ENCODE peak calls at places on chromosomes 5 and 9, in five cellular contexts. Q, E, K, F and T are unnamed samples. For H3K4me1, the result is how much of the 10 kb centered on the place peaks cover.

GRCh38 chr5:52997424-52997823 is 8.3 kb downstream of the ITGA2 start:
- DNase-seq in Q (peak), F (no peak), K (no peak), E (no peak), T (no peak)

GRCh38 chr5:168592014-168592368 is 12.8 kb upstream of the PANK3 start:
- DNase-seq in K (peak), F (peak), E (no peak), Q (no peak), T (no peak)

GRCh38 chr5:17401509-17402290 is 96.3 kb upstream of the TAF11L2 start:
- DNase-seq in F (no peak), K (no peak), E (peak), Q (no peak), T (no peak)

GRCh38 chr5:42851441-42851840 is 39.7 kb upstream of the SELENOP start:
- DNase-seq in Q (no peak), F (no peak), E (no peak), K (no peak), T (no peak)

GRCh38 chr5:90488791-90489190 is 14.1 kb downstream of the POLR3G start:
- DNase-seq in F (no peak), Q (no peak), K (no peak), E (no peak), T (no peak)

GRCh38 chr5:77155179-77155839 is 55.2 kb upstream of the PDE8B start:
- DNase-seq in K (no peak), Q (no peak), E (no peak), F (no peak), T (no peak)

GRCh38 chr5:15600035-15600434 is 100.1 kb downstream of the FBXL7 start:
- DNase-seq in F (no peak), E (no peak), K (no peak), Q (no peak), T (no peak)

GRCh38 chr5:9627541-9627940 is 2.6 kb downstream of the TAS2R1 start:
- DNase-seq in K (no peak), F (no peak), E (no peak), Q (no peak), T (no peak)

GRCh38 chr5:138468133-138468965 is 3.1 kb downstream of the EGR1 start:
- DNase-seq in K (no peak), F (no peak), Q (no peak), E (no peak), T (no peak)
- TF ChIP-seq POLR2A in K (peak), F (peak), Q (no peak), E (peak), T (peak)

GRCh38 chr5:146007270-146007669 is 70.9 kb downstream of the SH3RF2 start:
- DNase-seq in Q (no peak), F (no peak), K (no peak), E (no peak), T (no peak)
- TF ChIP-seq EP300 in Q (no peak), F (no peak), K (no peak), E (no peak), T (no peak)

DNA sequence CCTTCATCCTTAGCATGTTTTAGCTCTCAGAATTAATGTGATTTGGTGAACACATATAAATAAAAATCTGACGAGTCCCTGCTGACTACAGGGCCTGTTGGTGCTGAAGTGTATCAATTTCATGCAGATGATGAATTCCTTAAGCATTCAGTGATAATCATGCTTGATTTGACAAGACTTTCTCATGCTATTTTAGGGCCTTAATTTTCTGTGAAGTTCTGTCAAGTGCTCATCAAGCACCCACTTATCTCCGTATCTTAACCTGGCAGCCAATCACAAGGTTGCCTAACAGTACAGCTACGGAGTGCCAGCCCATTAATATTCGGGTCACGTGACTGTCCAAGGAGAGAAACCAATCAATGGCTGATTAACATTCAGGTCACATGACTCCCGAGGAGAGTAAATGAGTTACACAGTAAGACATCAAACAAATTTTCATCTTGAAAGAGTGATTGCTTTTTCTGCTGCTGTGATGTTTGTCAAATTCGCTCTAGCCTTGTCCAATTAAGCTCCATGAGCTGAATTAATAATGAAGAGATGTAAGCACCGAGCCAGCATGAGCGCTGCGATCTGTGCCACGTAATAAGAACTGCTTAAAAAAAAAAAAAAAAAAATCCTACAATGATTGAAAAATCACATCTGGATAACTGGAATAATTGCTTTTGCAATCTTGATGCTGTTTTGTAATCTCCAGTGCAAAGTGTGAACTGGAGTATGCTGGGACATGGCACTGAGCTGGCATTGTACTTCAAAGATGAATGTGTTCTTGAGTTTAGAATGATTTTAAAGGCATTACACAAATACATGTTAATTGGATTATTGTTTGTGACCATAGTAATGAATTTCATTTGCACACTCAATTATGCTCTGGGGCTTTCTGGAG is 104.3 kb upstream of the SPATA31D4 start:
- DNase-seq in F (no peak), K (no peak), Q (no peak), E (no peak), T (no peak)
- H3K4me1 ChIP-seq in F (under half), K (under half), Q (under half), E (under half), T (under half)

GRCh38 chr9:127802576-127803443 is at the start of gene FPGS:
- DNase-seq in E (peak), F (peak), K (peak), Q (peak), T (peak)

GRCh38 chr9:127801955-127802575 is 617 bp upstream of the FPGS start:
- DNase-seq in E (no peak), K (no peak), F (no peak), Q (no peak), T (peak)

GRCh38 chr9:127806871-127807270 is 4.2 kb downstream of the FPGS start:
- DNase-seq in E (no peak), F (no peak), Q (no peak), K (no peak), T (no peak)

GRCh38 chr9:127805620-127806019 is 2.9 kb downstream of the FPGS start:
- DNase-seq in E (peak), F (no peak), Q (peak), K (peak), T (peak)

GRCh38 chr9:127803507-127804352 is 1.0 kb downstream of the FPGS start:
- DNase-seq in Q (peak), K (peak), F (peak), E (no peak), T (peak)
- TF ChIP-seq POLR2A in Q (no peak), K (no peak), F (no peak), E (peak), T (no peak)

GRCh38 chr5:146203872-146204192 is 427 bp downstream of the RBM27 start:
- DNase-seq in K (no peak), Q (peak), F (no peak), E (no peak), T (no peak)

GRCh38 chr5:146199216-146199815 is 4.1 kb upstream of the RBM27 start:
- DNase-seq in F (no peak), Q (no peak), K (no peak), E (no peak), T (no peak)

GRCh38 chr5:146205499-146206202 is 2.2 kb downstream of the RBM27 start:
- DNase-seq in Q (no peak), K (no peak), E (no peak), F (no peak), T (no peak)

GRCh38 chr5:146206257-146206656 is 2.9 kb downstream of the RBM27 start:
- DNase-seq in E (no peak), K (no peak), F (no peak), Q (no peak), T (no peak)

GRCh38 chr5:146203011-146203871 is at the start of gene RBM27:
- DNase-seq in F (peak), Q (peak), E (peak), K (peak), T (peak)
- TF ChIP-seq EP300 in F (no peak), Q (no peak), E (no peak), K (no peak), T (peak)

GRCh38 chr5:169811023-169811422 is 169.3 kb downstream of the INSYN2B start:
- DNase-seq in F (no peak), Q (no peak), E (no peak), K (no peak), T (no peak)
- H3K4me1 ChIP-seq in F (under half), Q (under half), E (under half), K (under half), T (under half)

GRCh38 chr9:114884787-114885452 is 45.5 kb downstream of the TNFSF8 start:
- DNase-seq in E (no peak), K (peak), Q (peak), F (peak), T (no peak)
- TF ChIP-seq POLR2A in E (no peak), K (no peak), Q (no peak), F (no peak), T (no peak)